ENCODE peak calls at places on chromosome 2, in six cellular contexts. S is HCT116, Z is hepatocyte, X is OCI-LY7, D is GM23248, Y is neural progenitor cell. V is an unnamed sample. For H3K4me1, the result is how much of the 10 kb centered on the place peaks cover.

GRCh38 chr2:30487603-30488002 is 40.6 kb downstream of the LCLAT1 start:
- DNase-seq in S (no peak), Z (no peak), X (no peak), D (no peak), Y (no peak), V (no peak)

GRCh38 chr2:191617589-191617988 is 60.3 kb upstream of the NABP1 start:
- DNase-seq in S (no peak), Z (no peak), X (peak), D (no peak), Y (no peak), V (peak)

GRCh38 chr2:19746611-19747309 is 155.0 kb downstream of the TTC32 start:
- DNase-seq in S (no peak), Z (peak), X (peak), D (peak), Y (peak), V (no peak)

GRCh38 chr2:147546109-147546508 is 298.7 kb upstream of the ACVR2A start:
- DNase-seq in S (no peak), Z (no peak), X (no peak), D (no peak), Y (no peak), V (no peak)

GRCh38 chr2:44974064-44974715 is 32.7 kb downstream of the SIX3 start:
- DNase-seq in S (peak), Z (peak), X (peak), D (peak), Y (peak), V (peak)

GRCh38 chr2:149388120-149388816 is 57.9 kb downstream of the LYPD6 start:
- DNase-seq in S (no peak), Z (no peak), X (no peak), D (peak), Y (peak), V (no peak)

GRCh38 chr2:218216336-218216673 is 684 bp upstream of the ARPC2 start:
- DNase-seq in S (no peak), Z (no peak), X (no peak), D (no peak), Y (no peak), V (no peak)

GRCh38 chr2:29459445-29460179 is 344.4 kb downstream of the CLIP4 start:
- DNase-seq in S (no peak), Z (peak), X (no peak), D (peak), Y (no peak), V (no peak)

GRCh38 chr2:169452080-169452479 is 27.2 kb upstream of the BBS5 start:
- DNase-seq in S (peak), Z (peak), X (peak), D (peak), Y (peak), V (peak)

GRCh38 chr2:47313141-47313691 is 89.7 kb upstream of the MSH2 start:
- DNase-seq in S (peak), Z (peak), X (no peak), D (no peak), Y (no peak), V (no peak)

GRCh38 chr2:231297108-231297908 is 98.2 kb upstream of the B3GNT7 start:
- DNase-seq in S (peak), Z (peak), X (peak), D (peak), Y (peak), V (peak)

GRCh38 chr2:140349695-140350094 is 1569.5 kb upstream of the NXPH2 start:
- DNase-seq in S (no peak), Z (no peak), X (no peak), D (no peak), Y (no peak), V (no peak)

GRCh38 chr2:236209535-236209934 is 41.3 kb upstream of the GBX2 start:
- DNase-seq in S (peak), Z (no peak), X (no peak), D (no peak), Y (peak), V (no peak)

GRCh38 chr2:199461455-199462166 is 3.9 kb upstream of the SATB2 start:
- DNase-seq in S (no peak), Z (no peak), X (no peak), D (no peak), Y (no peak), V (no peak)

GRCh38 chr2:239306274-239307220 is 94.3 kb downstream of the HDAC4 start:
- DNase-seq in S (no peak), Z (no peak), X (no peak), D (no peak), Y (no peak), V (no peak)

GRCh38 chr2:150293771-150294170 is 193.7 kb downstream of the RND3 start:
- DNase-seq in S (no peak), Z (no peak), X (no peak), D (no peak), Y (no peak), V (no peak)

GRCh38 chr2:235709124-235709813 is 215.4 kb downstream of the AGAP1 start:
- DNase-seq in S (peak), Z (peak), X (no peak), D (peak), Y (no peak), V (no peak)

GRCh38 chr2:88669371-88670214 is 21.9 kb upstream of the RPIA start:
- DNase-seq in S (peak), Z (peak), X (peak), D (peak), Y (peak), V (peak)

GRCh38 chr2:221422516-221423211 is 149.4 kb downstream of the EPHA4 start:
- DNase-seq in S (no peak), Z (no peak), X (no peak), D (no peak), Y (no peak), V (no peak)

GRCh38 chr2:196266855-196267254 is 95.5 kb upstream of the STK17B start:
- DNase-seq in S (no peak), Z (no peak), X (no peak), D (no peak), Y (no peak), V (no peak)

GRCh38 chr2:200288670-200289429 is 17.6 kb upstream of the SPATS2L start:
- DNase-seq in S (no peak), Z (no peak), X (no peak), D (peak), Y (no peak), V (no peak)

GRCh38 chr2:181077128-181077709 is 96.8 kb downstream of the UBE2E3 start:
- DNase-seq in S (peak), Z (peak), X (peak), D (peak), Y (peak), V (peak)

GRCh38 chr2:190446750-190447516 is 38.8 kb downstream of the MFSD6 start:
- DNase-seq in S (no peak), Z (no peak), X (no peak), D (no peak), Y (no peak), V (no peak)

DNA sequence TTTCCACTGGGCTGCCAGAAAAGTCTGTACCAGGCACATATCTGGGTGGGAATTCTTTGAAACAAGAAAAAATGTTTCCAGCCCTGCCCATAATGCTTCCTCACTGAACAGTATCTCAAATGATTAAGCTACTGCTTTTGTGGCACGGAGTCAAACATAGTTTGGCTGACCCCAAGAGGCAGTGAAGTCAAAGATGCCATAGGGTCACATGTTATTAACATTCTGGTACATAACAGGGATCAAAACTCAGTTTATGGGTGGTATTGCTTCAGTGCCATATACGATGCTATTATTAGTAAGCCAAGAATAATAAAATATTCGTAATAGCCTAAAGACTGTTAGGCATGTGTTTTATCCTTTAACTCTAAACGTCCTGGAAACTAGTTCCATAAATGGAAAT is 112.4 kb downstream of the FEZ2 start:
- DNase-seq in S (no peak), Z (no peak), X (no peak), D (peak), Y (no peak), V (no peak)
- H3K4me1 ChIP-seq in S (half or more), Z (under half), X (under half), D (half or more), Y (under half), V (under half)

DNA sequence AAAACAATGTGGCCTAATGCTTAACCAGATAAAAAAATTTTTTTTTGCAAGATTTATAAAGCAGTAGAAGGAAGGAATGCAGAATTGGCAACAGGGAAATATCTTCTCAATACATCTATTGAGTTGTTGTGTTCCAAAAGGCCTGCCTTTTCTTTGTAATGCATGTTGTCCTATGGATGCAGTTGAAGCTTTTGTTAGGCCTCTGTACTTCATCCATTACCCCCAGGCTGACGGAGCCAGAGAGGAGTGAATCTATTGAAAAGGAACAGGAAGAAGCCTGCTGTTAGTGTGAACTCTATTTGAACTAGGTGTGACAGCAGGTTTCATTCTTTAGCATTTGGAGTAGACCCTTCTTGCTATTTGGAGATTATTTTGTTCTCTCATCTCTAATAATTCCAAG is 56.5 kb downstream of the MTX2 start:
- DNase-seq in S (no peak), Z (no peak), X (no peak), D (no peak), Y (peak), V (no peak)
- TF ChIP-seq EZH2phosphoT487 in S (no peak), Z (no peak), X (no peak), D (no peak), Y (no peak), V (no peak)

GRCh38 chr2:70768585-70769085 is 635 bp upstream of the ADD2 start:
- DNase-seq in S (no peak), Z (no peak), X (no peak), D (no peak), Y (no peak), V (no peak)
- H3K4me3 ChIP-seq in S (no peak), Z (no peak), X (no peak), D (no peak), Y (no peak), V (no peak)

GRCh38 chr2:156339866-156340265 is 7.3 kb upstream of the NR4A2 start:
- DNase-seq in S (no peak), Z (no peak), X (no peak), D (no peak), Y (no peak), V (no peak)
- H3K4me1 ChIP-seq in S (half or more), Z (under half), X (under half), D (under half), Y (under half), V (under half)

GRCh38 chr2:1070601-1071000 is 120.0 kb downstream of the SNTG2 start:
- DNase-seq in S (no peak), Z (no peak), X (no peak), D (no peak), Y (no peak), V (no peak)
- TF ChIP-seq EZH2phosphoT487 in S (no peak), Z (no peak), X (no peak), D (no peak), Y (no peak), V (no peak)

GRCh38 chr2:241274127-241274526 is 41.3 kb downstream of the HDLBP start:
- DNase-seq in S (no peak), Z (no peak), X (no peak), D (peak), Y (no peak), V (peak)

GRCh38 chr2:241272298-241272721 is 43.2 kb downstream of the HDLBP start:
- DNase-seq in S (no peak), Z (peak), X (no peak), D (peak), Y (peak), V (peak)

GRCh38 chr2:241272722-241273551 is 42.5 kb downstream of the HDLBP start:
- DNase-seq in S (no peak), Z (peak), X (no peak), D (peak), Y (peak), V (peak)

GRCh38 chr2:241271641-241272297 is 43.7 kb downstream of the HDLBP start:
- DNase-seq in S (peak), Z (peak), X (no peak), D (peak), Y (peak), V (peak)

DNA sequence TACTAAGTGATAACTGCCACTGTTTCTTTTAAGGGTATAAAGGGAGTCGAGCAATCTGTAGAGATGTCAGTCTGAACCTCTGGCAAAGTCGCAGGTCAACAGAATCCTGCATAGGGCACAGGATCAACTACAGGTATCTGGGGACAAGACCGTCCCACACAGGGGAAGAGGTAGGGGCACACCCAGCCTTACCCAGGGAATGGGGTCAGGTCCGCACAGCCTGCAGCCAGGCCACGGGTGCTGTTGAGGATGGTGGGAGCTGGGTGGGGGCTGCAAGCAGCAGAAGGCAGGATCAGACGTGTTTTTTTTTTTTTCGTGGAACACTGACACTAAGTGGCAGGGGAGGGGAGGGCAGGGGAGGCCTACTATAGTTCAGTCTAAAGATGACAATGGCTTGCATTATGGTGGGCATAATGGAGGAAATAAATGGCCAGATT is 41.9 kb downstream of the HDLBP start:
- DNase-seq in S (no peak), Z (no peak), X (no peak), D (peak), Y (peak), V (no peak)
- H3K4me3 ChIP-seq in S (peak), Z (no peak), X (no peak), D (peak), Y (peak), V (no peak)

GRCh38 chr2:68726100-68726499 is 8.5 kb upstream of the ARHGAP25 start:
- DNase-seq in S (no peak), Z (no peak), X (no peak), D (no peak), Y (no peak), V (no peak)
- H3K4me1 ChIP-seq in S (under half), Z (under half), X (half or more), D (under half), Y (under half), V (under half)

DNA sequence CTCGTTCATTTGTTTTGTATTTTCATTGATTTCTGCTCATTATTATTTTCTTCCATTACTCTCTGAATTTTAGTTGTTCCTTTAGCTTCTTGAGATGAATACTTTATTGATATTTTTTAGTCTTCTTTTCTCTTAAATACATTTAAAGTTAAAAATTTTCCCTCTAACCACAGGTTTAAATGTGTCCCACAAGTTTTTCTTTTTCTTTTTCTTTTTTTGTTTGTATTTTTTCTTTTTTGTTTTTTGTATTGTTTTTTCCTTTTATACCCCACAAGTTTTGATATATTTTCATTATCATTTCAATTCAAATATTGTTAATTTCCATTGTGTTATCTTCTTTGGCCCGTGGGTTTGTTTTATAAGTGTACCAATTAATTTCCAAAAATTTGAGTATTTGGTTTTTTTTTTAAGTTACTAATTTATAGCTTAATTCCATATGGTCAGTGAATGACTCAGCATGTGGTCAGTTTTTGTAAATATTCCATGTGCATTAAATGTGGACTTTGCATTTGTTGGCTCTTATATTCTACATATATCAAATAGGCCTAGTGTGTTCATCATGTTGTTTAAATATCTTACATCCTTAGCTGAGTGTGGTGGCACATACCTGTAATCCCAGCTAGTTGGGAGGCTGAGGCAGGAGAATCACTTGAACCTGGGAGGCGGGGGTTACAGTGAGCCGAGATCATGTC is 16.2 kb downstream of the CENPO start:
- DNase-seq in S (no peak), Z (no peak), X (no peak), D (peak), Y (no peak), V (no peak)
- TF ChIP-seq EZH2phosphoT487 in S (no peak), Z (no peak), X (no peak), D (no peak), Y (no peak), V (no peak)

DNA sequence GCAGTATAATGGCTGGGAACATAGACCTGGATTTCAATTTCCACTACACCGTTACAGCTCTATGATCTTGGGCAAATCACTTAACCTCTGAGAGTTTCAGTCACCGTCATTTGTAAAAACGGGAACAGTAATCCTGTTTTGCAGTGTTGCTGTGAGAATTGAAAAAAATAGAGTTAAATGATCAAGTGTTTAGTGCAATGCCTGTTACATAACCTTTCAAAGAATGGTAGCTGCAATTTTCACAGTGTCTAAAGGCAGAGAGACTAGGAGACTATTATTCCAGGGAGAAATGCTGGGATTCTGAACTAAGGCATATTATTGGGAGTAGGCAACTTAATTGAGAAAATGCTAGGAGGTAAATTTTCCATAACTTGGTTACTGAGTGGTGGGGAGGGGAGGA is 2.0 kb downstream of the AGPS start:
- DNase-seq in S (no peak), Z (no peak), X (no peak), D (no peak), Y (no peak), V (no peak)
- H3K4me3 ChIP-seq in S (no peak), Z (no peak), X (no peak), D (no peak), Y (no peak), V (no peak)

GRCh38 chr2:71478806-71479205 is 25.4 kb downstream of the DYSF start:
- DNase-seq in S (no peak), Z (no peak), X (no peak), D (no peak), Y (no peak), V (no peak)
- H3K4me1 ChIP-seq in S (under half), Z (under half), X (under half), D (under half), Y (under half), V (under half)

V was measured in MM.1S.